ENCODE peak calls at places on chromosomes 3 and 15, in five cellular contexts. X is progenitor cell of endocrine pancreas, P is psoas muscle, Z is lung, N is AG04449. M is an unnamed sample.

GRCh38 chr3:148106062-148106461 is 591.6 kb upstream of the AGTR1 start:
- DNase-seq in X (no peak), P (no peak), Z (no peak), N (no peak), M (no peak)

GRCh38 chr3:27767000-27767399 is 44.9 kb upstream of the EOMES start:
- DNase-seq in X (no peak), P (no peak), Z (no peak), N (no peak), M (no peak)

GRCh38 chr3:23834082-23834870 is 28.5 kb downstream of the UBE2E1 start:
- DNase-seq in X (no peak), P (no peak), Z (no peak), N (no peak), M (no peak)

GRCh38 chr3:153768559-153769469 is 352.4 kb upstream of the ARHGEF26 start:
- DNase-seq in X (peak), P (no peak), Z (peak), N (peak), M (peak)

GRCh38 chr3:50202353-50203112 is 2.5 kb upstream of the SLC38A3 start:
- DNase-seq in X (no peak), P (no peak), Z (no peak), N (no peak), M (no peak)

GRCh38 chr15:60745469-60745971 is 266.6 kb upstream of the ICE2 start:
- DNase-seq in X (no peak), P (peak), Z (no peak), N (no peak), M (no peak)

GRCh38 chr3:182516597-182517336 is 276.5 kb upstream of the ATP11B start:
- DNase-seq in X (no peak), P (no peak), Z (no peak), N (no peak), M (no peak)

GRCh38 chr15:82108489-82109078 is 62.8 kb upstream of the MEX3B start:
- DNase-seq in X (peak), P (peak), Z (peak), N (no peak), M (peak)

GRCh38 chr3:59555593-59556315 is 505.9 kb upstream of the CFAP20DC start:
- DNase-seq in X (no peak), P (no peak), Z (no peak), N (no peak), M (no peak)

GRCh38 chr15:96332854-96333193 is 2.3 kb downstream of the NR2F2 start:
- DNase-seq in X (no peak), P (no peak), Z (no peak), N (no peak), M (no peak)

GRCh38 chr15:69559440-69560215 is 107.0 kb downstream of the RPLP1 start:
- DNase-seq in X (no peak), P (no peak), Z (no peak), N (no peak), M (no peak)

GRCh38 chr15:99213187-99213811 is 36.1 kb downstream of the TTC23 start:
- DNase-seq in X (peak), P (peak), Z (peak), N (peak), M (peak)

GRCh38 chr3:108972482-108972881 is 18.8 kb upstream of the GUCA1C start:
- DNase-seq in X (no peak), P (no peak), Z (no peak), N (no peak), M (no peak)

GRCh38 chr3:36025232-36025631 is 355.1 kb upstream of the STAC start:
- DNase-seq in X (no peak), P (no peak), Z (no peak), N (no peak), M (no peak)

GRCh38 chr3:111732248-111732879 is 126.7 kb upstream of the PHLDB2 start:
- DNase-seq in X (peak), P (no peak), Z (no peak), N (no peak), M (no peak)

GRCh38 chr15:56927816-56928215 is 9.4 kb downstream of the TCF12 start:
- DNase-seq in X (no peak), P (no peak), Z (no peak), N (no peak), M (no peak)

GRCh38 chr3:187742351-187743171 is 2.7 kb downstream of the BCL6 start:
- DNase-seq in X (no peak), P (peak), Z (no peak), N (no peak), M (peak)

GRCh38 chr3:72655151-72655551 is 193.1 kb downstream of the SHQ1 start:
- DNase-seq in X (peak), P (no peak), Z (no peak), N (no peak), M (no peak)

GRCh38 chr3:29822051-29822450 is 541.2 kb downstream of the RBMS3 start:
- DNase-seq in X (no peak), P (no peak), Z (no peak), N (peak), M (no peak)

GRCh38 chr3:127304121-127304744 is 16.4 kb upstream of the PRR20G start:
- DNase-seq in X (no peak), P (no peak), Z (peak), N (no peak), M (peak)

GRCh38 chr3:49799105-49799504 is 568 bp downstream of the CDHR4 start:
- DNase-seq in X (no peak), P (no peak), Z (no peak), N (no peak), M (no peak)

GRCh38 chr15:63950911-63951481 is 95.3 kb downstream of the DAPK2 start:
- DNase-seq in X (no peak), P (no peak), Z (no peak), N (peak), M (no peak)

GRCh38 chr3:76063019-76063418 is 277.7 kb upstream of the ZNF717 start:
- DNase-seq in X (no peak), P (no peak), Z (no peak), N (no peak), M (no peak)

GRCh38 chr15:62569460-62570404 is 404.6 kb upstream of the C2CD4B start:
- DNase-seq in X (no peak), P (peak), Z (peak), N (peak), M (no peak)

GRCh38 chr15:69718916-69719315 is 266.3 kb downstream of the RPLP1 start:
- DNase-seq in X (no peak), P (no peak), Z (peak), N (no peak), M (no peak)

GRCh38 chr3:51637941-51638471 is 33.0 kb upstream of the TEX264 start:
- DNase-seq in X (no peak), P (no peak), Z (peak), N (no peak), M (peak)

GRCh38 chr3:193016437-193016887 is 98.8 kb upstream of the MB21D2 start:
- DNase-seq in X (no peak), P (peak), Z (no peak), N (no peak), M (no peak)

GRCh38 chr3:100226712-100227429 is 33.9 kb upstream of the TBC1D23 start:
- DNase-seq in X (no peak), P (no peak), Z (no peak), N (no peak), M (peak)

GRCh38 chr3:65854606-65855304 is 184.0 kb downstream of the MAGI1 start:
- DNase-seq in X (no peak), P (no peak), Z (no peak), N (no peak), M (no peak)

GRCh38 chr3:134054881-134055280 is 25.2 kb upstream of the SLCO2A1 start:
- DNase-seq in X (no peak), P (no peak), Z (no peak), N (no peak), M (no peak)

GRCh38 chr3:131047582-131047981 is 20.9 kb downstream of the NEK11 start:
- DNase-seq in X (no peak), P (no peak), Z (no peak), N (no peak), M (peak)

GRCh38 chr3:43894176-43895049 is 203.7 kb downstream of the ABHD5 start:
- DNase-seq in X (peak), P (peak), Z (no peak), N (no peak), M (peak)

GRCh38 chr15:35777016-35777415 is 231.1 kb upstream of the DPH6 start:
- DNase-seq in X (no peak), P (no peak), Z (no peak), N (no peak), M (no peak)

GRCh38 chr3:119664370-119664769 is 4.0 kb upstream of the POPDC2 start:
- DNase-seq in X (no peak), P (no peak), Z (no peak), N (no peak), M (no peak)

GRCh38 chr3:70813306-70813705 is 500.9 kb upstream of the MDFIC2 start:
- DNase-seq in X (no peak), P (no peak), Z (no peak), N (no peak), M (no peak)

GRCh38 chr15:78875107-78875914 is 2.6 kb downstream of the MORF4L1 start:
- DNase-seq in X (no peak), P (no peak), Z (no peak), N (no peak), M (peak)

GRCh38 chr15:78873796-78874761 is 1.4 kb downstream of the MORF4L1 start:
- DNase-seq in X (no peak), P (no peak), Z (no peak), N (no peak), M (peak)

GRCh38 chr15:78872155-78872971 is at the start of gene MORF4L1:
- DNase-seq in X (peak), P (peak), Z (peak), N (no peak), M (peak)

GRCh38 chr15:78868366-78868765 is 4.3 kb upstream of the MORF4L1 start:
- DNase-seq in X (no peak), P (no peak), Z (no peak), N (no peak), M (no peak)

GRCh38 chr15:78872972-78873795 is 494 bp downstream of the MORF4L1 start:
- DNase-seq in X (peak), P (peak), Z (peak), N (no peak), M (peak)
- TF ChIP-seq CTCF in X (peak), P (peak), Z (no peak), N (peak), M (peak)

GRCh38 chr15:66670698-66671580 is 31.1 kb upstream of the SMAD6 start:
- DNase-seq in X (no peak), P (no peak), Z (peak), N (no peak), M (peak)
- TF ChIP-seq CTCF in X (no peak), P (no peak), Z (no peak), N (no peak), M (no peak)

DNA sequence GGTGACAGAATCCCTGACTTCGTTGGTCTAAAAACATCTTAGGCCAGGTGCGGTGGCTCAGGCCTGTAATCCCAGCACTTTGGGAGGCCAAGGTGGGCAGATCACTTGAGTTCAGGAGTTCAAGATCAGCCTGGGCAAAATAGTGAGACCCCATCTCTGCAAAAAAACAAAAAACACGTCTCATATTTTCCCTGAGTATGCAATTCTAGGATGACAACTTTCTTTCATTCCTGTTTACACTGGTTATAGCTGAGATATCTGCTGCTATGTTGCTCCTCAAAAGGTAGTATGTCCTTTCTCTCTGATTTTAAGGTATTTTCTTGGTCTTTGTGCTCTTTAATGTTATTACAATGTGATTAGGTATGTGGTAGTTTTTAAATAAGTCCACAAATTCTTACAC is 39.3 kb downstream of the PTH1R start:
- DNase-seq in X (no peak), P (no peak), Z (no peak), N (no peak), M (no peak)
- TF ChIP-seq CTCF in X (no peak), P (no peak), Z (no peak), N (no peak), M (no peak)

GRCh38 chr3:12656193-12656592 is 7.7 kb downstream of the RAF1 start:
- DNase-seq in X (no peak), P (no peak), Z (no peak), N (no peak), M (no peak)

GRCh38 chr3:12659316-12660015 is 4.5 kb downstream of the RAF1 start:
- DNase-seq in X (no peak), P (no peak), Z (no peak), N (no peak), M (no peak)

GRCh38 chr3:12655701-12656100 is 8.2 kb downstream of the RAF1 start:
- DNase-seq in X (no peak), P (no peak), Z (no peak), N (no peak), M (no peak)

GRCh38 chr3:12658593-12659058 is 5.3 kb downstream of the RAF1 start:
- DNase-seq in X (no peak), P (no peak), Z (no peak), N (peak), M (no peak)

DNA sequence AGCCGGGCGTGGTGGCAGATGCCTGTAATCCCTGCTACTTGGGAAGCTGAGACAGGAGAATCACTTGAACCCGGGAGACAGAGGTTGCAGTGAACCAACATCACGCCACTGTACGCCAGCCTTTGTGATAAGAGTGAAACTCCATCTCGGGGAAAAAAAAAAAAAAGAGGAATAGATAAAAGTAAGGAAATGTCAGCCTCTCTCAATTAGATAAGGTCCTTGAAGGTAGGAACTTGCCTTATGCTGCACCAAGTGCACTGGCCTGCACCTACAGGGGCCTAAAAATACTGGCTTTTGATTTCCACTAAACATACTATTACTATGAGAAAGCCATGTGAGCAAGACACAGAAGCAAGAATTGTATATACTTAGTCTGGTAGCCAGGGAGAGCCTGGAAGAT is 7.1 kb downstream of the RAF1 start:
- DNase-seq in X (no peak), P (no peak), Z (no peak), N (no peak), M (no peak)
- TF ChIP-seq CTCF in X (no peak), P (no peak), Z (no peak), N (no peak), M (no peak)

GRCh38 chr3:101680466-101680865 is 3.5 kb upstream of the ZBTB11 start:
- DNase-seq in X (no peak), P (no peak), Z (no peak), N (no peak), M (no peak)

GRCh38 chr3:101675709-101676218 is 1.2 kb downstream of the ZBTB11 start:
- DNase-seq in X (no peak), P (peak), Z (peak), N (no peak), M (no peak)

GRCh38 chr3:101676765-101677435 is at the start of gene ZBTB11:
- DNase-seq in X (peak), P (peak), Z (peak), N (peak), M (peak)

GRCh38 chr3:101676219-101676764 is 640 bp downstream of the ZBTB11 start:
- DNase-seq in X (peak), P (peak), Z (peak), N (peak), M (peak)

DNA sequence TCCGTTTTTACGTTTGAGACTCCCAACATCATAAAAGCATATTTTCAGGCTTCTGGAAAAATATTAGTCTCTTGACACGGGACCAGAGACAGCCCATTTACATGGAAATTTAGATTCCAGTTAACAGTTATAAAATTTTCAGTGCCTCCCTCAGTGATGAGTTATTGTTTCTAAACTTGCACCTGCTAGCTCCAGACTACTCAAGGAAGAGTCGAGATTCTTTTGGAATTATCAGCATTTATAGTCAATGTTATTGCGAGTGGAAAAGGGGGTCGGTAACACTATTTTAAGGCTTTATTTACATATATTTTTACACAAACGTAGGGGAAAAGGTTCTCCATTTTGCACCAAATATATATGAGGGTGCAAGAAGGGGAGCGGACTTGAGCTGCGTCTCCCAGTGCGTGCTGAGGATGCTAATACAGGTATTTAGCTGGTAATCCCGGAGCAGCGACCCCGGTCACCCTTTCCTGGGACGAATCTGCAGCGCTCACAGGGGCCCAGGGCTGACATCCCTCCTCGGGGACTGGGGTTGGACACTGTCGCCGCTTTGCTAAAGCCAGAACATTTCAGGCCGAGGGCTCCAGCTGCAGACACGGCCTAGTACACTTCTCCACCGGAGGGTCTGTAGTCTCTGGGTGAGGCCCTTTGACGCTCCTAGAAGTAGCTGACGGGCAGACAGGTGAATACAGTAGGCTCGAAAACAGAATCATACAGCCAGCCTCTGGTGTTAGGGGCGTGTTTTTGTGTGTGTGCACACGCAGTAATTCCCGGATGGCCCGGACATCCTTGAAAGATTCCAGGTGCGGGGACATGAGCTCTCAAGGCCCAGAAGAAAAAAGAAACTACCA is 729 bp upstream of the ZBTB11 start:
- DNase-seq in X (no peak), P (no peak), Z (no peak), N (no peak), M (peak)
- TF ChIP-seq CTCF in X (no peak), P (no peak), Z (no peak), N (no peak), M (no peak)

GRCh38 chr15:39312984-39313383 is 267.9 kb upstream of the THBS1 start:
- DNase-seq in X (no peak), P (no peak), Z (no peak), N (no peak), M (peak)
- TF ChIP-seq CTCF in X (peak), P (no peak), Z (no peak), N (no peak), M (peak)

DNA sequence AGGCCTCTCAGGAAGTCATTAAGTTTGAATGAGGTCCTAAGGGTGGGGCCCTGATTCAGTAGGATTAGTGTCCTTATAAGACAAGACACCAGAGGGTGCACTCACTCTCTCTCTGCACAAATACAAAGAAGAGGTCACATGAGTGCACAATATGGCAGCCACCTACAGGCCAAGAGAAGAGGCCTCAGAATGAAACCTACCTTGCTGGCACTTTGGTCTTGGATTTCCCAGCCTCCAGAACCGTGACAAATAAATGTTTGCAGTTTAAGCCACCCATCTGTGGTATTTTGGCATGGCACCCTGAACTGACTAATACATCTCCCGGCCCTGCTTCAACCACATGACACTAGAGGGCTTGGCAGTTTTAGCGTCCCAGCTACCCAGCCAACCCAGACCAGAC is 73.9 kb upstream of the CHRNB4 start:
- DNase-seq in X (no peak), P (no peak), Z (no peak), N (no peak), M (no peak)
- TF ChIP-seq CTCF in X (no peak), P (no peak), Z (no peak), N (no peak), M (peak)

GRCh38 chr3:47243748-47244147 is 38.9 kb downstream of the KIF9 start:
- DNase-seq in X (no peak), P (no peak), Z (no peak), N (no peak), M (no peak)
- TF ChIP-seq CTCF in X (no peak), P (no peak), Z (no peak), N (no peak), M (no peak)

GRCh38 chr3:16377196-16377595 is 112.2 kb downstream of the OXNAD1 start:
- DNase-seq in X (no peak), P (no peak), Z (no peak), N (no peak), M (no peak)

GRCh38 chr3:16379838-16380237 is 114.8 kb downstream of the OXNAD1 start:
- DNase-seq in X (no peak), P (no peak), Z (no peak), N (no peak), M (no peak)

GRCh38 chr3:16378920-16379319 is 113.9 kb downstream of the OXNAD1 start:
- DNase-seq in X (no peak), P (no peak), Z (no peak), N (no peak), M (no peak)

GRCh38 chr3:16377847-16378302 is 112.9 kb downstream of the OXNAD1 start:
- DNase-seq in X (no peak), P (no peak), Z (no peak), N (no peak), M (peak)

GRCh38 chr3:16378415-16378814 is 113.4 kb downstream of the OXNAD1 start:
- DNase-seq in X (no peak), P (no peak), Z (no peak), N (no peak), M (no peak)
- TF ChIP-seq CTCF in X (no peak), P (no peak), Z (no peak), N (no peak), M (no peak)